ENCODE peak calls at places on chromosome 9, in ten cellular contexts. One of them, this sample, is unnamed.

GRCh38 chr9:84062538-84062937 is 81.9 kb downstream of the RMI1 start:
- DNase-seq in heart left ventricle: peak; percentile 70
- DNase-seq in COR-L47: no peak
- DNase-seq in CD4-positive, CD25-positive, alpha-beta regulatory T cell: no peak
- DNase-seq in stimulated activated CD4-positive, alpha-beta T cell treated with anti-CD3 and anti-CD28 coated beads, Interleukin-1b, Interleukin-23, amount 100 ng/mL, for 1 hour: no peak
- DNase-seq in NCI-H2081: no peak
- DNase-seq in T follicular helper cell: no peak
- DNase-seq in activated T-cell treated with anti-CD3 and anti-CD28 coated beads for 48 hours: no peak
- DNase-seq in NCI-H1105: no peak
- DNase-seq in NCI-H226: no peak
- DNase-seq in this sample: no peak

GRCh38 chr9:104276709-104277245 is 182.7 kb downstream of the SMC2 start:
- DNase-seq in CD4-positive, CD25-positive, alpha-beta regulatory T cell: no peak
- DNase-seq in heart left ventricle: no peak
- DNase-seq in COR-L47: no peak
- DNase-seq in T follicular helper cell: no peak
- DNase-seq in activated T-cell treated with anti-CD3 and anti-CD28 coated beads for 48 hours: no peak
- DNase-seq in stimulated activated CD4-positive, alpha-beta T cell treated with anti-CD3 and anti-CD28 coated beads, Interleukin-1b, Interleukin-23, amount 100 ng/mL, for 1 hour: no peak
- DNase-seq in NCI-H2081: no peak
- DNase-seq in NCI-H1105: no peak
- DNase-seq in NCI-H226: peak; percentile 96
- DNase-seq in this sample: no peak

GRCh38 chr9:14868772-14869583 is 41.2 kb downstream of the FREM1 start:
- DNase-seq in NCI-H226: no peak
- DNase-seq in activated T-cell treated with anti-CD3 and anti-CD28 coated beads for 48 hours: no peak
- DNase-seq in heart left ventricle: no peak
- DNase-seq in CD4-positive, CD25-positive, alpha-beta regulatory T cell: no peak
- DNase-seq in NCI-H1105: no peak
- DNase-seq in COR-L47: no peak
- DNase-seq in NCI-H2081: no peak
- DNase-seq in stimulated activated CD4-positive, alpha-beta T cell treated with anti-CD3 and anti-CD28 coated beads, Interleukin-1b, Interleukin-23, amount 100 ng/mL, for 1 hour: no peak
- DNase-seq in T follicular helper cell: no peak
- DNase-seq in this sample: no peak

GRCh38 chr9:87336914-87337333 is 160.7 kb upstream of the DAPK1 start:
- DNase-seq in NCI-H2081: peak; percentile 75
- DNase-seq in CD4-positive, CD25-positive, alpha-beta regulatory T cell: no peak
- DNase-seq in COR-L47: peak; percentile 28
- DNase-seq in NCI-H1105: peak; percentile 68
- DNase-seq in activated T-cell treated with anti-CD3 and anti-CD28 coated beads for 48 hours: no peak
- DNase-seq in stimulated activated CD4-positive, alpha-beta T cell treated with anti-CD3 and anti-CD28 coated beads, Interleukin-1b, Interleukin-23, amount 100 ng/mL, for 1 hour: no peak
- DNase-seq in heart left ventricle: no peak
- DNase-seq in NCI-H226: peak; percentile 54
- DNase-seq in T follicular helper cell: no peak
- DNase-seq in this sample: no peak

GRCh38 chr9:97394881-97395280 is 17.0 kb upstream of the TDRD7 start:
- DNase-seq in activated T-cell treated with anti-CD3 and anti-CD28 coated beads for 48 hours: no peak
- DNase-seq in NCI-H226: no peak
- DNase-seq in NCI-H1105: no peak
- DNase-seq in heart left ventricle: no peak
- DNase-seq in T follicular helper cell: no peak
- DNase-seq in CD4-positive, CD25-positive, alpha-beta regulatory T cell: no peak
- DNase-seq in NCI-H2081: no peak
- DNase-seq in COR-L47: no peak
- DNase-seq in stimulated activated CD4-positive, alpha-beta T cell treated with anti-CD3 and anti-CD28 coated beads, Interleukin-1b, Interleukin-23, amount 100 ng/mL, for 1 hour: no peak
- DNase-seq in this sample: no peak

GRCh38 chr9:97397220-97397619 is 14.7 kb upstream of the TDRD7 start:
- DNase-seq in CD4-positive, CD25-positive, alpha-beta regulatory T cell: no peak
- DNase-seq in heart left ventricle: no peak
- DNase-seq in NCI-H1105: no peak
- DNase-seq in NCI-H2081: no peak
- DNase-seq in activated T-cell treated with anti-CD3 and anti-CD28 coated beads for 48 hours: peak; percentile 39
- DNase-seq in stimulated activated CD4-positive, alpha-beta T cell treated with anti-CD3 and anti-CD28 coated beads, Interleukin-1b, Interleukin-23, amount 100 ng/mL, for 1 hour: no peak
- DNase-seq in T follicular helper cell: no peak
- DNase-seq in COR-L47: no peak
- DNase-seq in NCI-H226: no peak
- DNase-seq in this sample: no peak

GRCh38 chr9:137294684-137295312 is 7.3 kb downstream of the NRARP start:
- DNase-seq in stimulated activated CD4-positive, alpha-beta T cell treated with anti-CD3 and anti-CD28 coated beads, Interleukin-1b, Interleukin-23, amount 100 ng/mL, for 1 hour: no peak
- DNase-seq in COR-L47: no peak
- DNase-seq in NCI-H2081: no peak
- DNase-seq in NCI-H226: no peak
- DNase-seq in CD4-positive, CD25-positive, alpha-beta regulatory T cell: no peak
- DNase-seq in NCI-H1105: no peak
- DNase-seq in heart left ventricle: peak; percentile 46
- DNase-seq in T follicular helper cell: no peak
- DNase-seq in activated T-cell treated with anti-CD3 and anti-CD28 coated beads for 48 hours: no peak
- DNase-seq in this sample: no peak

GRCh38 chr9:109453210-109453842 is 44.8 kb downstream of the PTPN3 start:
- DNase-seq in COR-L47: no peak
- DNase-seq in NCI-H1105: no peak
- DNase-seq in NCI-H226: peak; percentile 99
- DNase-seq in heart left ventricle: no peak
- DNase-seq in activated T-cell treated with anti-CD3 and anti-CD28 coated beads for 48 hours: no peak
- DNase-seq in stimulated activated CD4-positive, alpha-beta T cell treated with anti-CD3 and anti-CD28 coated beads, Interleukin-1b, Interleukin-23, amount 100 ng/mL, for 1 hour: no peak
- DNase-seq in T follicular helper cell: no peak
- DNase-seq in NCI-H2081: no peak
- DNase-seq in CD4-positive, CD25-positive, alpha-beta regulatory T cell: no peak
- DNase-seq in this sample: no peak

GRCh38 chr9:98807070-98807810 is at the start of gene GALNT12:
- DNase-seq in T follicular helper cell: peak; percentile 36
- DNase-seq in NCI-H226: peak; percentile 28
- DNase-seq in heart left ventricle: no peak
- DNase-seq in NCI-H1105: peak; percentile 40
- DNase-seq in NCI-H2081: peak; percentile 24
- DNase-seq in stimulated activated CD4-positive, alpha-beta T cell treated with anti-CD3 and anti-CD28 coated beads, Interleukin-1b, Interleukin-23, amount 100 ng/mL, for 1 hour: no peak
- DNase-seq in COR-L47: peak; percentile 22
- DNase-seq in activated T-cell treated with anti-CD3 and anti-CD28 coated beads for 48 hours: peak; percentile 42
- DNase-seq in CD4-positive, CD25-positive, alpha-beta regulatory T cell: peak; percentile 40
- DNase-seq in this sample: no peak

GRCh38 chr9:79222483-79222882 is 349.3 kb upstream of the TLE4 start:
- DNase-seq in heart left ventricle: no peak
- DNase-seq in NCI-H1105: no peak
- DNase-seq in NCI-H226: no peak
- DNase-seq in CD4-positive, CD25-positive, alpha-beta regulatory T cell: no peak
- DNase-seq in activated T-cell treated with anti-CD3 and anti-CD28 coated beads for 48 hours: no peak
- DNase-seq in stimulated activated CD4-positive, alpha-beta T cell treated with anti-CD3 and anti-CD28 coated beads, Interleukin-1b, Interleukin-23, amount 100 ng/mL, for 1 hour: no peak
- DNase-seq in COR-L47: no peak
- DNase-seq in NCI-H2081: no peak
- DNase-seq in T follicular helper cell: no peak
- DNase-seq in this sample: no peak

GRCh38 chr9:22682536-22683392 is 236.1 kb downstream of the DMRTA1 start:
- DNase-seq in stimulated activated CD4-positive, alpha-beta T cell treated with anti-CD3 and anti-CD28 coated beads, Interleukin-1b, Interleukin-23, amount 100 ng/mL, for 1 hour: no peak
- DNase-seq in heart left ventricle: no peak
- DNase-seq in activated T-cell treated with anti-CD3 and anti-CD28 coated beads for 48 hours: no peak
- DNase-seq in COR-L47: peak; percentile 24
- DNase-seq in NCI-H2081: peak; percentile 55
- DNase-seq in NCI-H226: peak; percentile 52
- DNase-seq in CD4-positive, CD25-positive, alpha-beta regulatory T cell: no peak
- DNase-seq in NCI-H1105: no peak
- DNase-seq in T follicular helper cell: no peak
- DNase-seq in this sample: no peak

GRCh38 chr9:136886610-136887597 is 588 bp downstream of the TRAF2 start:
- DNase-seq in COR-L47: no peak
- DNase-seq in NCI-H1105: peak; percentile 1
- DNase-seq in CD4-positive, CD25-positive, alpha-beta regulatory T cell: peak; percentile 29
- DNase-seq in NCI-H2081: peak; percentile 50
- DNase-seq in heart left ventricle: no peak
- DNase-seq in stimulated activated CD4-positive, alpha-beta T cell treated with anti-CD3 and anti-CD28 coated beads, Interleukin-1b, Interleukin-23, amount 100 ng/mL, for 1 hour: no peak
- DNase-seq in NCI-H226: peak; percentile 16
- DNase-seq in T follicular helper cell: peak; percentile 65
- DNase-seq in activated T-cell treated with anti-CD3 and anti-CD28 coated beads for 48 hours: no peak
- DNase-seq in this sample: no peak

GRCh38 chr9:125405938-125406811 is 144.5 kb downstream of the GAPVD1 start:
- DNase-seq in CD4-positive, CD25-positive, alpha-beta regulatory T cell: no peak
- DNase-seq in NCI-H1105: no peak
- DNase-seq in heart left ventricle: no peak
- DNase-seq in NCI-H226: peak; percentile 59
- DNase-seq in activated T-cell treated with anti-CD3 and anti-CD28 coated beads for 48 hours: no peak
- DNase-seq in stimulated activated CD4-positive, alpha-beta T cell treated with anti-CD3 and anti-CD28 coated beads, Interleukin-1b, Interleukin-23, amount 100 ng/mL, for 1 hour: no peak
- DNase-seq in NCI-H2081: no peak
- DNase-seq in T follicular helper cell: no peak
- DNase-seq in COR-L47: no peak
- DNase-seq in this sample: no peak

GRCh38 chr9:121281614-121282291 is 13.8 kb downstream of the GSN start:
- DNase-seq in activated T-cell treated with anti-CD3 and anti-CD28 coated beads for 48 hours: no peak
- DNase-seq in CD4-positive, CD25-positive, alpha-beta regulatory T cell: no peak
- DNase-seq in NCI-H2081: peak; percentile 48
- DNase-seq in heart left ventricle: peak; percentile 92
- DNase-seq in stimulated activated CD4-positive, alpha-beta T cell treated with anti-CD3 and anti-CD28 coated beads, Interleukin-1b, Interleukin-23, amount 100 ng/mL, for 1 hour: no peak
- DNase-seq in NCI-H1105: peak; percentile 23
- DNase-seq in NCI-H226: peak; percentile 76
- DNase-seq in T follicular helper cell: no peak
- DNase-seq in COR-L47: peak; percentile 72
- DNase-seq in this sample: no peak

GRCh38 chr9:33687779-33688178 is 107.6 kb upstream of the PRSS3 start:
- DNase-seq in NCI-H2081: peak; percentile 68
- DNase-seq in NCI-H1105: peak; percentile 61
- DNase-seq in activated T-cell treated with anti-CD3 and anti-CD28 coated beads for 48 hours: no peak
- DNase-seq in stimulated activated CD4-positive, alpha-beta T cell treated with anti-CD3 and anti-CD28 coated beads, Interleukin-1b, Interleukin-23, amount 100 ng/mL, for 1 hour: no peak
- DNase-seq in heart left ventricle: no peak
- DNase-seq in T follicular helper cell: no peak
- DNase-seq in CD4-positive, CD25-positive, alpha-beta regulatory T cell: no peak
- DNase-seq in COR-L47: peak; percentile 54
- DNase-seq in NCI-H226: peak; percentile 20
- DNase-seq in this sample: no peak

GRCh38 chr9:68685770-68686169 is 19.3 kb upstream of the PIP5K1B start:
- DNase-seq in NCI-H1105: no peak
- DNase-seq in activated T-cell treated with anti-CD3 and anti-CD28 coated beads for 48 hours: no peak
- DNase-seq in COR-L47: peak; percentile 20
- DNase-seq in CD4-positive, CD25-positive, alpha-beta regulatory T cell: no peak
- DNase-seq in NCI-H2081: no peak
- DNase-seq in stimulated activated CD4-positive, alpha-beta T cell treated with anti-CD3 and anti-CD28 coated beads, Interleukin-1b, Interleukin-23, amount 100 ng/mL, for 1 hour: no peak
- DNase-seq in T follicular helper cell: no peak
- DNase-seq in NCI-H226: no peak
- DNase-seq in heart left ventricle: no peak
- DNase-seq in this sample: no peak

GRCh38 chr9:120904061-120904998 is 22.3 kb downstream of the TRAF1 start:
- DNase-seq in stimulated activated CD4-positive, alpha-beta T cell treated with anti-CD3 and anti-CD28 coated beads, Interleukin-1b, Interleukin-23, amount 100 ng/mL, for 1 hour: no peak
- DNase-seq in NCI-H226: no peak
- DNase-seq in heart left ventricle: no peak
- DNase-seq in NCI-H1105: no peak
- DNase-seq in CD4-positive, CD25-positive, alpha-beta regulatory T cell: peak; percentile 69
- DNase-seq in NCI-H2081: no peak
- DNase-seq in activated T-cell treated with anti-CD3 and anti-CD28 coated beads for 48 hours: no peak
- DNase-seq in COR-L47: no peak
- DNase-seq in T follicular helper cell: peak; percentile 68
- DNase-seq in this sample: no peak

GRCh38 chr9:101458955-101459631 is 23.5 kb upstream of the ALDOB start:
- DNase-seq in NCI-H1105: peak; percentile 50
- DNase-seq in T follicular helper cell: no peak
- DNase-seq in NCI-H226: peak; percentile 40
- DNase-seq in heart left ventricle: no peak
- DNase-seq in stimulated activated CD4-positive, alpha-beta T cell treated with anti-CD3 and anti-CD28 coated beads, Interleukin-1b, Interleukin-23, amount 100 ng/mL, for 1 hour: no peak
- DNase-seq in NCI-H2081: peak; percentile 55
- DNase-seq in activated T-cell treated with anti-CD3 and anti-CD28 coated beads for 48 hours: no peak
- DNase-seq in CD4-positive, CD25-positive, alpha-beta regulatory T cell: no peak
- DNase-seq in COR-L47: peak; percentile 72
- DNase-seq in this sample: no peak

GRCh38 chr9:91663858-91664257 is 240.2 kb upstream of the NFIL3 start:
- DNase-seq in stimulated activated CD4-positive, alpha-beta T cell treated with anti-CD3 and anti-CD28 coated beads, Interleukin-1b, Interleukin-23, amount 100 ng/mL, for 1 hour: no peak
- DNase-seq in COR-L47: no peak
- DNase-seq in NCI-H2081: no peak
- DNase-seq in CD4-positive, CD25-positive, alpha-beta regulatory T cell: no peak
- DNase-seq in T follicular helper cell: no peak
- DNase-seq in NCI-H1105: no peak
- DNase-seq in NCI-H226: no peak
- DNase-seq in heart left ventricle: no peak
- DNase-seq in activated T-cell treated with anti-CD3 and anti-CD28 coated beads for 48 hours: no peak
- DNase-seq in this sample: no peak

GRCh38 chr9:107587175-107587963 is 97.8 kb upstream of the KLF4 start:
- DNase-seq in COR-L47: no peak
- DNase-seq in NCI-H2081: no peak
- DNase-seq in CD4-positive, CD25-positive, alpha-beta regulatory T cell: no peak
- DNase-seq in T follicular helper cell: no peak
- DNase-seq in NCI-H1105: no peak
- DNase-seq in activated T-cell treated with anti-CD3 and anti-CD28 coated beads for 48 hours: no peak
- DNase-seq in NCI-H226: no peak
- DNase-seq in heart left ventricle: peak; percentile 65
- DNase-seq in stimulated activated CD4-positive, alpha-beta T cell treated with anti-CD3 and anti-CD28 coated beads, Interleukin-1b, Interleukin-23, amount 100 ng/mL, for 1 hour: no peak
- DNase-seq in this sample: no peak

GRCh38 chr9:32875242-32875641 is 91.9 kb downstream of the TMEM215 start:
- DNase-seq in NCI-H226: no peak
- DNase-seq in CD4-positive, CD25-positive, alpha-beta regulatory T cell: no peak
- DNase-seq in NCI-H2081: no peak
- DNase-seq in NCI-H1105: no peak
- DNase-seq in COR-L47: no peak
- DNase-seq in heart left ventricle: no peak
- DNase-seq in T follicular helper cell: no peak
- DNase-seq in stimulated activated CD4-positive, alpha-beta T cell treated with anti-CD3 and anti-CD28 coated beads, Interleukin-1b, Interleukin-23, amount 100 ng/mL, for 1 hour: no peak
- DNase-seq in activated T-cell treated with anti-CD3 and anti-CD28 coated beads for 48 hours: no peak
- DNase-seq in this sample: no peak

GRCh38 chr9:6877671-6878161 is 119.9 kb downstream of the KDM4C start:
- DNase-seq in stimulated activated CD4-positive, alpha-beta T cell treated with anti-CD3 and anti-CD28 coated beads, Interleukin-1b, Interleukin-23, amount 100 ng/mL, for 1 hour: no peak
- DNase-seq in NCI-H2081: no peak
- DNase-seq in NCI-H226: peak; percentile 77
- DNase-seq in T follicular helper cell: no peak
- DNase-seq in CD4-positive, CD25-positive, alpha-beta regulatory T cell: no peak
- DNase-seq in activated T-cell treated with anti-CD3 and anti-CD28 coated beads for 48 hours: no peak
- DNase-seq in NCI-H1105: no peak
- DNase-seq in COR-L47: no peak
- DNase-seq in heart left ventricle: no peak
- DNase-seq in this sample: no peak

GRCh38 chr9:93906182-93906880 is 48.8 kb downstream of the BARX1 start:
- DNase-seq in NCI-H226: no peak
- DNase-seq in NCI-H1105: no peak
- DNase-seq in activated T-cell treated with anti-CD3 and anti-CD28 coated beads for 48 hours: no peak
- DNase-seq in T follicular helper cell: no peak
- DNase-seq in CD4-positive, CD25-positive, alpha-beta regulatory T cell: no peak
- DNase-seq in COR-L47: no peak
- DNase-seq in heart left ventricle: no peak
- DNase-seq in NCI-H2081: no peak
- DNase-seq in stimulated activated CD4-positive, alpha-beta T cell treated with anti-CD3 and anti-CD28 coated beads, Interleukin-1b, Interleukin-23, amount 100 ng/mL, for 1 hour: no peak
- DNase-seq in this sample: no peak

GRCh38 chr9:114893221-114893620 is 37.2 kb downstream of the TNFSF8 start:
- DNase-seq in NCI-H1105: no peak
- DNase-seq in heart left ventricle: no peak
- DNase-seq in activated T-cell treated with anti-CD3 and anti-CD28 coated beads for 48 hours: no peak
- DNase-seq in NCI-H2081: no peak
- DNase-seq in stimulated activated CD4-positive, alpha-beta T cell treated with anti-CD3 and anti-CD28 coated beads, Interleukin-1b, Interleukin-23, amount 100 ng/mL, for 1 hour: no peak
- DNase-seq in COR-L47: no peak
- DNase-seq in T follicular helper cell: no peak
- DNase-seq in CD4-positive, CD25-positive, alpha-beta regulatory T cell: no peak
- DNase-seq in NCI-H226: no peak
- DNase-seq in this sample: no peak

GRCh38 chr9:129486496-129487306 is 134.2 kb downstream of the C9orf50 start:
- DNase-seq in COR-L47: no peak
- DNase-seq in T follicular helper cell: no peak
- DNase-seq in stimulated activated CD4-positive, alpha-beta T cell treated with anti-CD3 and anti-CD28 coated beads, Interleukin-1b, Interleukin-23, amount 100 ng/mL, for 1 hour: no peak
- DNase-seq in activated T-cell treated with anti-CD3 and anti-CD28 coated beads for 48 hours: no peak
- DNase-seq in heart left ventricle: peak; percentile 93
- DNase-seq in NCI-H2081: no peak
- DNase-seq in CD4-positive, CD25-positive, alpha-beta regulatory T cell: no peak
- DNase-seq in NCI-H226: peak; percentile 64
- DNase-seq in NCI-H1105: no peak
- DNase-seq in this sample: no peak

GRCh38 chr9:115301581-115301980 is 183.6 kb upstream of the TNC start:
- DNase-seq in heart left ventricle: no peak
- DNase-seq in T follicular helper cell: no peak
- DNase-seq in COR-L47: no peak
- DNase-seq in NCI-H226: no peak
- DNase-seq in activated T-cell treated with anti-CD3 and anti-CD28 coated beads for 48 hours: no peak
- DNase-seq in NCI-H1105: no peak
- DNase-seq in stimulated activated CD4-positive, alpha-beta T cell treated with anti-CD3 and anti-CD28 coated beads, Interleukin-1b, Interleukin-23, amount 100 ng/mL, for 1 hour: no peak
- DNase-seq in CD4-positive, CD25-positive, alpha-beta regulatory T cell: no peak
- DNase-seq in NCI-H2081: no peak
- DNase-seq in this sample: no peak

GRCh38 chr9:129834489-129835127 is 467 bp downstream of the C9orf78 start:
- DNase-seq in CD4-positive, CD25-positive, alpha-beta regulatory T cell: peak; percentile 33
- DNase-seq in NCI-H2081: no peak
- DNase-seq in activated T-cell treated with anti-CD3 and anti-CD28 coated beads for 48 hours: no peak
- DNase-seq in stimulated activated CD4-positive, alpha-beta T cell treated with anti-CD3 and anti-CD28 coated beads, Interleukin-1b, Interleukin-23, amount 100 ng/mL, for 1 hour: no peak
- DNase-seq in T follicular helper cell: peak; percentile 23
- DNase-seq in COR-L47: no peak
- DNase-seq in NCI-H1105: no peak
- DNase-seq in heart left ventricle: no peak
- DNase-seq in NCI-H226: no peak
- DNase-seq in this sample: no peak

GRCh38 chr9:13665418-13666066 is 386.1 kb upstream of the MPDZ start:
- DNase-seq in heart left ventricle: no peak
- DNase-seq in T follicular helper cell: no peak
- DNase-seq in COR-L47: no peak
- DNase-seq in stimulated activated CD4-positive, alpha-beta T cell treated with anti-CD3 and anti-CD28 coated beads, Interleukin-1b, Interleukin-23, amount 100 ng/mL, for 1 hour: no peak
- DNase-seq in activated T-cell treated with anti-CD3 and anti-CD28 coated beads for 48 hours: no peak
- DNase-seq in CD4-positive, CD25-positive, alpha-beta regulatory T cell: no peak
- DNase-seq in NCI-H1105: no peak
- DNase-seq in NCI-H2081: no peak
- DNase-seq in NCI-H226: peak; percentile 54
- DNase-seq in this sample: no peak